ENCODE peak calls at places on chromosome 1, in five cellular contexts. One of them, this sample, is unnamed. For H3K27me3, the result is how much of the 10 kb centered on the place peaks cover.

GRCh38 chr1:5977494-5978444 is 14.5 kb downstream of the NPHP4 start:
- DNase-seq in hepatocyte: no peak
- DNase-seq in colonic mucosa: no peak
- DNase-seq in HepG2: no peak
- DNase-seq in HL-60: no peak
- DNase-seq in this sample: no peak

GRCh38 chr1:203673550-203674411 is 47.1 kb downstream of the ATP2B4 start:
- DNase-seq in HepG2: peak
- DNase-seq in HL-60: peak
- DNase-seq in colonic mucosa: peak
- DNase-seq in hepatocyte: peak
- DNase-seq in this sample: no peak

GRCh38 chr1:29682918-29683314 is 446.6 kb downstream of the PTPRU start:
- DNase-seq in HepG2: no peak
- DNase-seq in hepatocyte: peak
- DNase-seq in HL-60: no peak
- DNase-seq in colonic mucosa: no peak
- DNase-seq in this sample: no peak

GRCh38 chr1:21292503-21292990 is 2.3 kb upstream of the ECE1 start:
- DNase-seq in colonic mucosa: no peak
- DNase-seq in HL-60: no peak
- DNase-seq in hepatocyte: no peak
- DNase-seq in HepG2: no peak
- DNase-seq in this sample: no peak

GRCh38 chr1:8329858-8330257 is 11.9 kb downstream of the SLC45A1 start:
- DNase-seq in HepG2: no peak
- DNase-seq in colonic mucosa: no peak
- DNase-seq in hepatocyte: no peak
- DNase-seq in HL-60: no peak
- DNase-seq in this sample: no peak

GRCh38 chr1:180643693-180644092 is 11.9 kb downstream of the XPR1 start:
- DNase-seq in HepG2: no peak
- DNase-seq in HL-60: no peak
- DNase-seq in hepatocyte: no peak
- DNase-seq in colonic mucosa: no peak
- DNase-seq in this sample: no peak

GRCh38 chr1:169624122-169624521 is 5.8 kb downstream of the SELP start:
- DNase-seq in hepatocyte: no peak
- DNase-seq in colonic mucosa: no peak
- DNase-seq in HepG2: no peak
- DNase-seq in HL-60: no peak
- DNase-seq in this sample: no peak

GRCh38 chr1:235821361-235821981 is 45.2 kb downstream of the LYST start:
- DNase-seq in hepatocyte: no peak
- DNase-seq in HepG2: no peak
- DNase-seq in colonic mucosa: no peak
- DNase-seq in HL-60: no peak
- DNase-seq in this sample: no peak

GRCh38 chr1:39992888-39993287 is 37.9 kb downstream of the MFSD2A start:
- DNase-seq in HL-60: no peak
- DNase-seq in hepatocyte: no peak
- DNase-seq in colonic mucosa: no peak
- DNase-seq in HepG2: no peak
- DNase-seq in this sample: no peak

GRCh38 chr1:47756411-47756810 is 240.8 kb downstream of the TRABD2B start:
- DNase-seq in HepG2: no peak
- DNase-seq in HL-60: no peak
- DNase-seq in colonic mucosa: no peak
- DNase-seq in hepatocyte: no peak
- DNase-seq in this sample: no peak

GRCh38 chr1:30088594-30089556 is 634.5 kb downstream of the MATN1 start:
- DNase-seq in HepG2: no peak
- DNase-seq in HL-60: no peak
- DNase-seq in hepatocyte: peak
- DNase-seq in colonic mucosa: peak
- DNase-seq in this sample: no peak

GRCh38 chr1:215529111-215529510 is 38.0 kb upstream of the KCTD3 start:
- DNase-seq in HepG2: no peak
- DNase-seq in HL-60: no peak
- DNase-seq in hepatocyte: no peak
- DNase-seq in colonic mucosa: no peak
- DNase-seq in this sample: no peak

GRCh38 chr1:57279909-57280666 is 143.8 kb downstream of the DAB1 start:
- DNase-seq in HepG2: peak
- DNase-seq in HL-60: no peak
- DNase-seq in hepatocyte: peak
- DNase-seq in colonic mucosa: no peak
- DNase-seq in this sample: no peak

GRCh38 chr1:209409786-209410185 is 173.7 kb upstream of the CAMK1G start:
- DNase-seq in HepG2: no peak
- DNase-seq in HL-60: no peak
- DNase-seq in colonic mucosa: no peak
- DNase-seq in hepatocyte: peak
- DNase-seq in this sample: no peak

GRCh38 chr1:163596541-163597258 is 274.9 kb downstream of the NUF2 start:
- DNase-seq in HepG2: no peak
- DNase-seq in HL-60: no peak
- DNase-seq in colonic mucosa: no peak
- DNase-seq in hepatocyte: no peak
- DNase-seq in this sample: no peak
- TF ChIP-seq CTCF in HepG2: no peak
- TF ChIP-seq CTCF in HL-60: no peak
- TF ChIP-seq CTCF in colonic mucosa: no peak
- TF ChIP-seq CTCF in hepatocyte: no peak
- TF ChIP-seq CTCF in this sample: no peak

DNA sequence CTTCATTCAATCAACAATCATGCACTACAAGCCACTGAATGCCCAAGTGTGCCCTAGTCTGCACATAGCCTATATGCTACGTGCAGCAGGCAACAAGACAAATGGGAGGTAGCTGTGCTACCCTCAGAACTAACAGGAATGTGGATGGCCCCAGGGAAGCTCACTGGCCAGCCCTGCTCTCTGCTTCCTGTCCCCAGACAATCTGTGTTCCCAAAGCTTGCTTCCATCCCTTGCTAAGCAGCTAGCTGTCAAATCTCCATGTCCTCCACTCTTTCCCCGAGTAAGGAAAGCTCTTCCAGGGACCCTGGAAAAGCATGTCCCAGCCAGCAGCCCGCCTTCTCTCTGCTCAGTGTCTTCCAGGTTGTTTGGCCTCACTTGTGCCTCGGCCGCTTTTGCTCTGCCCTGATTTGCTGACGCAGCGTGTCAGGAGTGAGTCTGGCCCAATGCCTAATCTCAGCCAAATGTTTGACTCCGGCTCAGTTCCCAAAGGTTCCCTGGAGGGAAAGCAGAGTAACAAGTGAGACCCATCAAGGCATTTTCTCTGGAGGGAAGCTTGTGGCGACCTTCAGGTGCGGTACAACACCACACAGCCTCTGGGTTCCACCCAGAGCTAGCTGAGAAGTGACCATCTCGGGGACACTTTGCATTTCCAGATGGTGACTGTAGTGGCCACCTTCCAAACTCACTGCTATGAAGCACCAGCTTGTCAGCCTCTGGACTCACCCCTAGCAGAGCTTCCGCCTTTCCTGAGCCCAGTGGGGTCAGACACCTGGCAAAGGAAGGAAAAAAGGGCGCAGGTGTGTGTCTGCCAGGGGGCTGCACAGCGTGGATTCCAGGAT is 243.4 kb downstream of the RHOU start:
- DNase-seq in HL-60: no peak
- DNase-seq in HepG2: no peak
- DNase-seq in colonic mucosa: peak
- DNase-seq in hepatocyte: peak
- DNase-seq in this sample: peak
- H3K27ac ChIP-seq in HL-60: peak
- H3K27ac ChIP-seq in HepG2: no peak
- H3K27ac ChIP-seq in colonic mucosa: no peak
- H3K27ac ChIP-seq in hepatocyte: peak
- H3K27ac ChIP-seq in this sample: no peak

GRCh38 chr1:2375246-2375922 is 16.0 kb downstream of the MORN1 start:
- DNase-seq in hepatocyte: no peak
- DNase-seq in HL-60: no peak
- DNase-seq in HepG2: no peak
- DNase-seq in colonic mucosa: no peak
- DNase-seq in this sample: no peak
- H3K27me3 ChIP-seq in hepatocyte: under half
- H3K27me3 ChIP-seq in HL-60: under half
- H3K27me3 ChIP-seq in HepG2: under half
- H3K27me3 ChIP-seq in colonic mucosa: under half
- H3K27me3 ChIP-seq in this sample: under half

DNA sequence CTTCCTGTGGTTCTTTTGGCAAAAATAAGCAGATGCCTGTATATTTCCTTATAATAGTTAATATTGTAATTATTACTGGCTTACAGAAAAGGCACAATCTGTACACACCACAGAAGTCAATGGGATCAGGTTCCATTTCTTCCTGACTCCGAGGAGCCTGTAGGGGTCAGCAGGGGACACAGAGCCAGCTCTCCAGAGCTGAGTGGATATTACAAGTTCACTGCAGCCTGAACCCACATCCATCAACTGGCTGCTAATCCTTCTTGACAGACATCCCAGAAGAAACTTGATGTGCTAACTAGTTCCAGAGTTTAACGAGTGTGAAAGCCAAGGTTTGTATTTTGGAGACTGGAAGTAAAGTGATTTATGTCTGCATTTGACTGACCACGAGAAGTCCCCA is 203.8 kb downstream of the LMX1A start:
- DNase-seq in HL-60: no peak
- DNase-seq in HepG2: peak
- DNase-seq in hepatocyte: peak
- DNase-seq in colonic mucosa: no peak
- DNase-seq in this sample: no peak
- TF ChIP-seq CTCF in HL-60: no peak
- TF ChIP-seq CTCF in HepG2: peak
- TF ChIP-seq CTCF in hepatocyte: peak
- TF ChIP-seq CTCF in colonic mucosa: no peak
- TF ChIP-seq CTCF in this sample: peak

DNA sequence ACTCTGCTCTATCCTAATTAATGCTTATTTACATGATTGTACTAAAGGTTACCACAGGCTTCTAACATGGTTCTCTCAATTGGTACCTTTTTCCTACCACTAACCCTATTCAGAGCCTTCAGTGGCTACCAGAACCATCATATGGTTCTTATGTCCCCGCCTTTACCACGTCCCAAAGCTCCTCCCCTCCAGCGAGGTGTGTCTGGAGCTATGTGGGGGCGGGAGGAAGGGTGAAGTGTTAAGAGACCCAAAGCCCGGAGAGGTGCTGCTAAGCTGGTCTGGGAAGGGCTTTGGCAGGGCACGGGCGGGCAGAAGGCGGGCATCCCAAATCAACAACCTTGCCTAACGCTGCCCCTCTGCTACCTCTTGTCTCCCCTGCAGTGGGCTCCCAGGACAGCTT is 10.0 kb downstream of the SPATA46 start:
- DNase-seq in hepatocyte: no peak
- DNase-seq in colonic mucosa: no peak
- DNase-seq in HepG2: no peak
- DNase-seq in HL-60: no peak
- DNase-seq in this sample: no peak
- H3K27ac ChIP-seq in hepatocyte: no peak
- H3K27ac ChIP-seq in colonic mucosa: no peak
- H3K27ac ChIP-seq in HepG2: no peak
- H3K27ac ChIP-seq in HL-60: no peak
- H3K27ac ChIP-seq in this sample: peak

GRCh38 chr1:1796466-1796865 is 18.2 kb upstream of the NADK start:
- DNase-seq in HepG2: no peak
- DNase-seq in HL-60: no peak
- DNase-seq in colonic mucosa: no peak
- DNase-seq in hepatocyte: no peak
- DNase-seq in this sample: no peak
- H3K27me3 ChIP-seq in HepG2: under half
- H3K27me3 ChIP-seq in HL-60: under half
- H3K27me3 ChIP-seq in colonic mucosa: under half
- H3K27me3 ChIP-seq in hepatocyte: under half
- H3K27me3 ChIP-seq in this sample: under half

GRCh38 chr1:160167580-160167979 is 16.2 kb downstream of the ATP1A4 start:
- DNase-seq in HL-60: no peak
- DNase-seq in HepG2: no peak
- DNase-seq in hepatocyte: no peak
- DNase-seq in colonic mucosa: no peak
- DNase-seq in this sample: no peak

GRCh38 chr1:160167056-160167455 is 15.7 kb downstream of the ATP1A4 start:
- DNase-seq in colonic mucosa: no peak
- DNase-seq in HepG2: no peak
- DNase-seq in hepatocyte: no peak
- DNase-seq in HL-60: no peak
- DNase-seq in this sample: no peak

GRCh38 chr1:160168609-160169369 is 17.4 kb downstream of the ATP1A4 start:
- DNase-seq in HepG2: no peak
- DNase-seq in HL-60: no peak
- DNase-seq in colonic mucosa: no peak
- DNase-seq in hepatocyte: no peak
- DNase-seq in this sample: no peak

GRCh38 chr1:160166459-160166858 is 15.1 kb downstream of the ATP1A4 start:
- DNase-seq in HL-60: peak
- DNase-seq in HepG2: no peak
- DNase-seq in hepatocyte: no peak
- DNase-seq in colonic mucosa: no peak
- DNase-seq in this sample: no peak

DNA sequence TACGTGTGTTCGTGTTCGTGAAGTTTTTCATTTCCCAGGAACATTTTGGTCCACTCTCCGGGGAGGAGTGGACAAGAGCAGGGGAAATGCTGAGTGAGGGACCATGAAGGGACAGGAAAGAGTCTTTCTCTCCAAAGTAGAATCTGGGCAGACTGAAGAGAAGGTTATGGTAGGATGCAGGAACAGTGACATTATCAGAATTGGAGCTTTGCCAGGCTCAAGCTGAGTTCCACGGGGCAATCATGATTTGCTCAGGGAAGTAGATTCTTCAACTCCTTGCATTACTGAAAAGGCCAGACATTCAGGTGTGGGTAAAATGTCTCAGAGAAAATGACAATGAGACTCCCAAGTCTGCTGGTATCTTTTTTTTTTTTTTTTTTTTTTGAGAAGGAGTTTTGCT is 16.6 kb downstream of the ATP1A4 start:
- DNase-seq in HepG2: no peak
- DNase-seq in hepatocyte: no peak
- DNase-seq in HL-60: no peak
- DNase-seq in colonic mucosa: no peak
- DNase-seq in this sample: no peak
- TF ChIP-seq CTCF in HepG2: no peak
- TF ChIP-seq CTCF in hepatocyte: no peak
- TF ChIP-seq CTCF in HL-60: no peak
- TF ChIP-seq CTCF in colonic mucosa: no peak
- TF ChIP-seq CTCF in this sample: no peak

DNA sequence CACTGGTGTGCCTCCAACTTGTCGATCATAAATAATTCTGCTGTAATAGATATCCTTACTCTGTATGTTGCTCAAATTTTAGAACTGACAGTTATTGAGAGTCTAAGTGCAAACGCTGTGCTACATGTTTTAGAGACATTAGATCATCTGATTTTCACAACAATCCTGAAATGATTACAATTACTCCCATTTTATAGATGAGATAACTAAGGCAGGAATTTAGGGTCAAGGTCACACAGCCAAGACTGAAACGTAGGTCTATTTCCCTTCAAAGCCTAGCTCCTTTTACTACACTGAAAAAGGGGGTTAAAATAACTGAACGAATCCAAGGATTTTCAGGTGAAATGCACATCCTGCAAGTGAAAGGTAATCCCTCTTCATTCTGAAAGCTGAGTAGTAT is 2.7 kb upstream of the DCAF6 start:
- DNase-seq in colonic mucosa: no peak
- DNase-seq in HL-60: no peak
- DNase-seq in hepatocyte: no peak
- DNase-seq in HepG2: no peak
- DNase-seq in this sample: no peak
- H3K27ac ChIP-seq in colonic mucosa: peak
- H3K27ac ChIP-seq in HL-60: no peak
- H3K27ac ChIP-seq in hepatocyte: peak
- H3K27ac ChIP-seq in HepG2: peak
- H3K27ac ChIP-seq in this sample: peak